ENCODE peak calls at places on chromosomes 16 and 17, in six cellular contexts. One of them, this sample, is unnamed.

GRCh38 chr17:16491703-16492612 is at the start of gene LRRC75A:
- DNase-seq in WTC11: peak
- DNase-seq in psoas muscle: peak
- DNase-seq in GM10248: peak
- DNase-seq in prostate gland: peak
- DNase-seq in PC-9: no peak
- DNase-seq in this sample: no peak

GRCh38 chr17:48077555-48077954 is 23.7 kb downstream of the CBX1 start:
- DNase-seq in WTC11: no peak
- DNase-seq in psoas muscle: no peak
- DNase-seq in GM10248: no peak
- DNase-seq in prostate gland: no peak
- DNase-seq in PC-9: no peak
- DNase-seq in this sample: no peak

GRCh38 chr16:53084736-53085538 is 30.1 kb downstream of the CHD9 start:
- DNase-seq in prostate gland: no peak
- DNase-seq in PC-9: no peak
- DNase-seq in psoas muscle: no peak
- DNase-seq in WTC11: no peak
- DNase-seq in GM10248: no peak
- DNase-seq in this sample: no peak

GRCh38 chr17:32590974-32591373 is 104.2 kb downstream of the CDK5R1 start:
- DNase-seq in psoas muscle: no peak
- DNase-seq in prostate gland: no peak
- DNase-seq in PC-9: no peak
- DNase-seq in GM10248: no peak
- DNase-seq in WTC11: no peak
- DNase-seq in this sample: no peak

GRCh38 chr17:37475713-37476420 is 13.8 kb upstream of the DUSP14 start:
- DNase-seq in GM10248: no peak
- DNase-seq in PC-9: peak
- DNase-seq in psoas muscle: no peak
- DNase-seq in prostate gland: no peak
- DNase-seq in WTC11: no peak
- DNase-seq in this sample: no peak

GRCh38 chr17:47286198-47286914 is 32.7 kb downstream of the ITGB3 start:
- DNase-seq in psoas muscle: no peak
- DNase-seq in WTC11: no peak
- DNase-seq in GM10248: peak
- DNase-seq in prostate gland: no peak
- DNase-seq in PC-9: no peak
- DNase-seq in this sample: no peak

GRCh38 chr17:48530208-48530886 is 464 bp downstream of the HOXB1 start:
- DNase-seq in prostate gland: no peak
- DNase-seq in WTC11: no peak
- DNase-seq in psoas muscle: no peak
- DNase-seq in GM10248: no peak
- DNase-seq in PC-9: no peak
- DNase-seq in this sample: peak

GRCh38 chr17:2595736-2596135 is 2.3 kb downstream of the PAFAH1B1 start:
- DNase-seq in GM10248: no peak
- DNase-seq in psoas muscle: no peak
- DNase-seq in WTC11: no peak
- DNase-seq in PC-9: no peak
- DNase-seq in prostate gland: no peak
- DNase-seq in this sample: no peak

GRCh38 chr16:69191136-69191535 is 4.2 kb downstream of the SNTB2 start:
- DNase-seq in PC-9: no peak
- DNase-seq in WTC11: no peak
- DNase-seq in prostate gland: no peak
- DNase-seq in GM10248: no peak
- DNase-seq in psoas muscle: no peak
- DNase-seq in this sample: no peak

GRCh38 chr17:47879776-47880452 is 16.1 kb upstream of the SP2 start:
- DNase-seq in psoas muscle: no peak
- DNase-seq in WTC11: no peak
- DNase-seq in prostate gland: no peak
- DNase-seq in GM10248: no peak
- DNase-seq in PC-9: no peak
- DNase-seq in this sample: no peak

DNA sequence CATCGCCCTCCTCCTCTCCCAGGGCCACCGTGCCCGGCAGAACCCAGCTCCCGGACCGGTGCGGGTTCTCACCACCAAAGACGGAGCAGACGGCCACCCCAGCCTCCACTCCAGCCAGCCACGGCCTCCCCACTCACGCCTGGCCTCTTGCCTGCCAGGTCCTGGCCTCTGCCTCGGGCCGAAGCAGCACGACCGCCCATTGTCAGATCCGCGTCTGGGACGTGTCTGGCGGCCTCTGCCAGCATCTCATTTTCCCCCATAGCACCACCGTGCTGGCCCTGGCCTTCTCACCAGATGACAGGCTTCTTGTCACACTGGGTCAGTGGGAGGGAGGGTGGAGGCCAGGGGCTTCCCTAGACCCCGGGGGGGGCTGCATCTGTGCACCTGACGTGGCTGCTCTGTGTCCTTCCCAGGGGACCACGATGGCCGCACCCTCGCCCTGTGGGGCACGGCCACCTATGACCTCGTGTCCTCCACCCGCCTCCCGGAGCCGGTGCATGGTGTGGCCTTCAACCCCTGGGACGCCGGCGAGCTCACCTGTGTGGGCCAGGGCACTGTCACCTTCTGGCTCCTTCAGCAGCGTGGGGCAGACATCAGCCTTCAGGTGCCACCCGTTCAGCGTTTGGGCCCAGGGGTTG is 6.6 kb upstream of the RHOT2 start:
- DNase-seq in WTC11: no peak
- DNase-seq in prostate gland: no peak
- DNase-seq in PC-9: no peak
- DNase-seq in GM10248: no peak
- DNase-seq in psoas muscle: no peak
- DNase-seq in this sample: no peak
- TF ChIP-seq CTCF in WTC11: no peak
- TF ChIP-seq CTCF in prostate gland: no peak
- TF ChIP-seq CTCF in PC-9: no peak
- TF ChIP-seq CTCF in GM10248: no peak
- TF ChIP-seq CTCF in psoas muscle: no peak
- TF ChIP-seq CTCF in this sample: no peak

GRCh38 chr16:88489163-88489721 is 36.2 kb downstream of the ZFPM1 start:
- DNase-seq in PC-9: no peak
- DNase-seq in GM10248: no peak
- DNase-seq in WTC11: no peak
- DNase-seq in prostate gland: no peak
- DNase-seq in psoas muscle: no peak
- DNase-seq in this sample: no peak

GRCh38 chr16:88491560-88492310 is 38.7 kb downstream of the ZFPM1 start:
- DNase-seq in GM10248: no peak
- DNase-seq in psoas muscle: no peak
- DNase-seq in PC-9: no peak
- DNase-seq in prostate gland: no peak
- DNase-seq in WTC11: no peak
- DNase-seq in this sample: no peak

GRCh38 chr16:88493879-88494278 is 40.8 kb downstream of the ZFPM1 start:
- DNase-seq in prostate gland: no peak
- DNase-seq in PC-9: no peak
- DNase-seq in GM10248: no peak
- DNase-seq in WTC11: no peak
- DNase-seq in psoas muscle: no peak
- DNase-seq in this sample: no peak

GRCh38 chr16:88487920-88488842 is 35.1 kb downstream of the ZFPM1 start:
- DNase-seq in psoas muscle: no peak
- DNase-seq in GM10248: no peak
- DNase-seq in PC-9: no peak
- DNase-seq in WTC11: no peak
- DNase-seq in prostate gland: no peak
- DNase-seq in this sample: no peak

GRCh38 chr16:88491001-88491559 is 38.0 kb downstream of the ZFPM1 start:
- DNase-seq in WTC11: no peak
- DNase-seq in prostate gland: no peak
- DNase-seq in PC-9: no peak
- DNase-seq in GM10248: no peak
- DNase-seq in psoas muscle: no peak
- DNase-seq in this sample: no peak
- TF ChIP-seq CTCF in WTC11: no peak
- TF ChIP-seq CTCF in prostate gland: no peak
- TF ChIP-seq CTCF in PC-9: no peak
- TF ChIP-seq CTCF in GM10248: no peak
- TF ChIP-seq CTCF in psoas muscle: no peak
- TF ChIP-seq CTCF in this sample: no peak

DNA sequence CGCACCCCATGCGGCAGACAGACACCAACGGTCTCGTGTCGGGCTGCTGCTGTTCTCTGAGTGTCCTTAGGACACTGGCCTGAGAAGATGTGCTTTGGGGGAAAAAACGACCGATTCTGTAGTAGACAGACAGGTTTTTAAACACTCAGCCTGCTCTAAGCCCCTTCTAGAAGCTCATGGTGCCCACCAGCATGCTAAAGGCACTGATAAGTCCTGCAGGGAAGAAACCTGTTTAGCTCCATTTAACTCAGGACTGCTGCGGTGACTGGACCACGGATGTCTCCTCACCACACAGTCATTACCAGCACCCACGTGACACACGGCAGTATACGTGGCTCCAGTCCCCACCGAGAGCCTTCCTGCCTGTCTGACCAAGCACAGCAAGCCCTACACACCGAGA is 19.1 kb upstream of the APRT start:
- DNase-seq in GM10248: no peak
- DNase-seq in PC-9: no peak
- DNase-seq in prostate gland: no peak
- DNase-seq in WTC11: no peak
- DNase-seq in psoas muscle: no peak
- DNase-seq in this sample: no peak
- TF ChIP-seq CTCF in GM10248: no peak
- TF ChIP-seq CTCF in PC-9: no peak
- TF ChIP-seq CTCF in prostate gland: no peak
- TF ChIP-seq CTCF in WTC11: no peak
- TF ChIP-seq CTCF in psoas muscle: no peak
- TF ChIP-seq CTCF in this sample: no peak

GRCh38 chr17:42673885-42674754 is 2.7 kb downstream of the PLEKHH3 start:
- DNase-seq in GM10248: peak
- DNase-seq in prostate gland: peak
- DNase-seq in psoas muscle: peak
- DNase-seq in PC-9: no peak
- DNase-seq in WTC11: peak
- DNase-seq in this sample: no peak
- TF ChIP-seq CTCF in GM10248: peak
- TF ChIP-seq CTCF in prostate gland: peak
- TF ChIP-seq CTCF in psoas muscle: peak
- TF ChIP-seq CTCF in PC-9: peak
- TF ChIP-seq CTCF in WTC11: peak
- TF ChIP-seq CTCF in this sample: peak

DNA sequence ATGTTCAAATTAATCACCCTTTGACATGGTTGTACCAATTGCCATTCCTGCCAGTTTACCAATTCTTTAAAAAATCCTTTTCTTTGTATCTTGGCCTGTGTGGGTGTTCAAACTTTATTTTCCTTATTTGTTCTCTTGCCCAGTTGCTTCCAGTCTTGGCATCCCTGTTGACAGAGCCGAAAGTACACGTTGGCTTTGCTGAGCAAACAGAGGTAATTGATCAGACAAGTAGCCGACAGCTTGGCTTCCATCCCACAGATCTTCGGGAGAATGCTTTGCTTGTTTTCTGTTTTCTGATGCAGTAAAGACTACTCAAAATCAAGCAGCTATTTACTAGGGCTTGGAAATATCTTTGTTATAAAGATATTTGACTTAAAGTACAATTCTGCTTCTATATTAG is 506.8 kb upstream of the SALL1 start:
- DNase-seq in psoas muscle: no peak
- DNase-seq in PC-9: no peak
- DNase-seq in prostate gland: peak
- DNase-seq in GM10248: no peak
- DNase-seq in WTC11: no peak
- DNase-seq in this sample: no peak
- TF ChIP-seq CTCF in psoas muscle: no peak
- TF ChIP-seq CTCF in PC-9: no peak
- TF ChIP-seq CTCF in prostate gland: no peak
- TF ChIP-seq CTCF in GM10248: no peak
- TF ChIP-seq CTCF in WTC11: no peak
- TF ChIP-seq CTCF in this sample: no peak

GRCh38 chr17:18377437-18378204 is at the start of gene EVPLL:
- DNase-seq in PC-9: peak
- DNase-seq in prostate gland: peak
- DNase-seq in GM10248: no peak
- DNase-seq in WTC11: no peak
- DNase-seq in psoas muscle: peak
- DNase-seq in this sample: no peak
- TF ChIP-seq CTCF in PC-9: no peak
- TF ChIP-seq CTCF in prostate gland: no peak
- TF ChIP-seq CTCF in GM10248: no peak
- TF ChIP-seq CTCF in WTC11: no peak
- TF ChIP-seq CTCF in psoas muscle: no peak
- TF ChIP-seq CTCF in this sample: no peak